ENCODE peak calls at places on chromosomes 7 and 10, in eight cellular contexts. One of them, this sample, is unnamed.
A peak's percentile ranks its signal among the peaks of the same experiment; 100 is the strongest.

GRCh38 chr10:124328514-124329220 is 90.1 kb downstream of the OAT start:
- DNase-seq in CD8-positive, alpha-beta T cell: no peak
- DNase-seq in HepG2: no peak
- DNase-seq in IMR-90: no peak
- DNase-seq in aorta: peak; percentile 84
- DNase-seq in NT2/D1: no peak
- DNase-seq in mesendoderm: no peak
- DNase-seq in astrocyte of the spinal cord: no peak
- DNase-seq in this sample: no peak

GRCh38 chr10:31294556-31294955 is 24.5 kb upstream of the ZEB1 start:
- DNase-seq in CD8-positive, alpha-beta T cell: no peak
- DNase-seq in HepG2: no peak
- DNase-seq in IMR-90: no peak
- DNase-seq in aorta: no peak
- DNase-seq in NT2/D1: no peak
- DNase-seq in mesendoderm: no peak
- DNase-seq in astrocyte of the spinal cord: no peak
- DNase-seq in this sample: peak; percentile 82

GRCh38 chr7:148877517-148877916 is 6.6 kb downstream of the EZH2 start:
- DNase-seq in CD8-positive, alpha-beta T cell: no peak
- DNase-seq in HepG2: no peak
- DNase-seq in IMR-90: no peak
- DNase-seq in aorta: no peak
- DNase-seq in NT2/D1: no peak
- DNase-seq in mesendoderm: peak; percentile 78
- DNase-seq in astrocyte of the spinal cord: no peak
- DNase-seq in this sample: no peak

GRCh38 chr10:1379601-1380000 is 323.4 kb downstream of the WDR37 start:
- DNase-seq in CD8-positive, alpha-beta T cell: no peak
- DNase-seq in HepG2: no peak
- DNase-seq in IMR-90: no peak
- DNase-seq in aorta: no peak
- DNase-seq in NT2/D1: no peak
- DNase-seq in mesendoderm: peak; percentile 59
- DNase-seq in astrocyte of the spinal cord: no peak
- DNase-seq in this sample: no peak

GRCh38 chr10:125633517-125633999 is 49.4 kb downstream of the TEX36 start:
- DNase-seq in CD8-positive, alpha-beta T cell: no peak
- DNase-seq in HepG2: no peak
- DNase-seq in IMR-90: no peak
- DNase-seq in aorta: no peak
- DNase-seq in NT2/D1: no peak
- DNase-seq in mesendoderm: no peak
- DNase-seq in astrocyte of the spinal cord: peak; percentile 1
- DNase-seq in this sample: peak; percentile 10

GRCh38 chr10:29807407-29807806 is 172.6 kb upstream of the SVIL start:
- DNase-seq in CD8-positive, alpha-beta T cell: no peak
- DNase-seq in HepG2: no peak
- DNase-seq in IMR-90: peak; percentile 82
- DNase-seq in aorta: no peak
- DNase-seq in NT2/D1: no peak
- DNase-seq in mesendoderm: no peak
- DNase-seq in astrocyte of the spinal cord: peak; percentile 67
- DNase-seq in this sample: peak; percentile 98

GRCh38 chr10:96073722-96074121 is 30.3 kb downstream of the CCNJ start:
- DNase-seq in CD8-positive, alpha-beta T cell: no peak
- DNase-seq in HepG2: no peak
- DNase-seq in IMR-90: peak; percentile 85
- DNase-seq in aorta: no peak
- DNase-seq in NT2/D1: no peak
- DNase-seq in mesendoderm: no peak
- DNase-seq in astrocyte of the spinal cord: peak; percentile 50
- DNase-seq in this sample: peak; percentile 68

GRCh38 chr10:95440756-95441546 is 120.2 kb downstream of the SORBS1 start:
- DNase-seq in CD8-positive, alpha-beta T cell: no peak
- DNase-seq in HepG2: peak; percentile 43
- DNase-seq in IMR-90: no peak
- DNase-seq in aorta: no peak
- DNase-seq in NT2/D1: no peak
- DNase-seq in mesendoderm: no peak
- DNase-seq in astrocyte of the spinal cord: no peak
- DNase-seq in this sample: no peak

GRCh38 chr10:125160856-125161569 is 650 bp upstream of the CTBP2 start:
- DNase-seq in CD8-positive, alpha-beta T cell: no peak
- DNase-seq in HepG2: no peak
- DNase-seq in IMR-90: peak; percentile 85
- DNase-seq in aorta: peak; percentile 84
- DNase-seq in NT2/D1: peak; percentile 67
- DNase-seq in mesendoderm: peak; percentile 97
- DNase-seq in astrocyte of the spinal cord: peak; percentile 87
- DNase-seq in this sample: peak; percentile 78

GRCh38 chr7:30141405-30142045 is 6.7 kb downstream of the MTURN start:
- DNase-seq in CD8-positive, alpha-beta T cell: no peak
- DNase-seq in HepG2: no peak
- DNase-seq in IMR-90: no peak
- DNase-seq in aorta: no peak
- DNase-seq in NT2/D1: no peak
- DNase-seq in mesendoderm: no peak
- DNase-seq in astrocyte of the spinal cord: no peak
- DNase-seq in this sample: no peak

GRCh38 chr7:141945356-141945755 is 1.4 kb downstream of the CLEC5A start:
- DNase-seq in CD8-positive, alpha-beta T cell: no peak
- DNase-seq in HepG2: no peak
- DNase-seq in IMR-90: no peak
- DNase-seq in aorta: no peak
- DNase-seq in NT2/D1: no peak
- DNase-seq in mesendoderm: no peak
- DNase-seq in astrocyte of the spinal cord: no peak
- DNase-seq in this sample: peak; percentile 94

GRCh38 chr7:40499718-40500117 is 364.9 kb downstream of the SUGCT start:
- DNase-seq in CD8-positive, alpha-beta T cell: no peak
- DNase-seq in HepG2: no peak
- DNase-seq in IMR-90: no peak
- DNase-seq in aorta: no peak
- DNase-seq in NT2/D1: no peak
- DNase-seq in mesendoderm: no peak
- DNase-seq in astrocyte of the spinal cord: peak; percentile 57
- DNase-seq in this sample: no peak

GRCh38 chr10:5840314-5841307 is 27.4 kb upstream of the GDI2 start:
- DNase-seq in CD8-positive, alpha-beta T cell: no peak
- DNase-seq in HepG2: peak; percentile 73
- DNase-seq in IMR-90: no peak
- DNase-seq in aorta: no peak
- DNase-seq in NT2/D1: no peak
- DNase-seq in mesendoderm: peak; percentile 40
- DNase-seq in astrocyte of the spinal cord: peak; percentile 43
- DNase-seq in this sample: no peak

GRCh38 chr7:44793919-44794715 is 2.4 kb upstream of the PPIA start:
- DNase-seq in CD8-positive, alpha-beta T cell: no peak
- DNase-seq in HepG2: peak; percentile 63
- DNase-seq in IMR-90: peak; percentile 33
- DNase-seq in aorta: no peak
- DNase-seq in NT2/D1: no peak
- DNase-seq in mesendoderm: peak; percentile 36
- DNase-seq in astrocyte of the spinal cord: no peak
- DNase-seq in this sample: no peak

GRCh38 chr7:44797329-44798258 is 1.1 kb downstream of the PPIA start:
- DNase-seq in CD8-positive, alpha-beta T cell: peak; percentile 75
- DNase-seq in HepG2: peak; percentile 79
- DNase-seq in IMR-90: peak; percentile 84
- DNase-seq in aorta: peak; percentile 94
- DNase-seq in NT2/D1: peak; percentile 75
- DNase-seq in mesendoderm: peak; percentile 91
- DNase-seq in astrocyte of the spinal cord: peak; percentile 89
- DNase-seq in this sample: peak; percentile 97

GRCh38 chr7:44796034-44796503 is 412 bp upstream of the PPIA start:
- DNase-seq in CD8-positive, alpha-beta T cell: no peak
- DNase-seq in HepG2: peak; percentile 53
- DNase-seq in IMR-90: peak; percentile 36
- DNase-seq in aorta: no peak
- DNase-seq in NT2/D1: no peak
- DNase-seq in mesendoderm: peak; percentile 88
- DNase-seq in astrocyte of the spinal cord: peak; percentile 43
- DNase-seq in this sample: peak; percentile 47

GRCh38 chr7:44798649-44799275 is 2.3 kb downstream of the PPIA start:
- DNase-seq in CD8-positive, alpha-beta T cell: no peak
- DNase-seq in HepG2: no peak
- DNase-seq in IMR-90: no peak
- DNase-seq in aorta: no peak
- DNase-seq in NT2/D1: no peak
- DNase-seq in mesendoderm: no peak
- DNase-seq in astrocyte of the spinal cord: no peak
- DNase-seq in this sample: no peak

DNA sequence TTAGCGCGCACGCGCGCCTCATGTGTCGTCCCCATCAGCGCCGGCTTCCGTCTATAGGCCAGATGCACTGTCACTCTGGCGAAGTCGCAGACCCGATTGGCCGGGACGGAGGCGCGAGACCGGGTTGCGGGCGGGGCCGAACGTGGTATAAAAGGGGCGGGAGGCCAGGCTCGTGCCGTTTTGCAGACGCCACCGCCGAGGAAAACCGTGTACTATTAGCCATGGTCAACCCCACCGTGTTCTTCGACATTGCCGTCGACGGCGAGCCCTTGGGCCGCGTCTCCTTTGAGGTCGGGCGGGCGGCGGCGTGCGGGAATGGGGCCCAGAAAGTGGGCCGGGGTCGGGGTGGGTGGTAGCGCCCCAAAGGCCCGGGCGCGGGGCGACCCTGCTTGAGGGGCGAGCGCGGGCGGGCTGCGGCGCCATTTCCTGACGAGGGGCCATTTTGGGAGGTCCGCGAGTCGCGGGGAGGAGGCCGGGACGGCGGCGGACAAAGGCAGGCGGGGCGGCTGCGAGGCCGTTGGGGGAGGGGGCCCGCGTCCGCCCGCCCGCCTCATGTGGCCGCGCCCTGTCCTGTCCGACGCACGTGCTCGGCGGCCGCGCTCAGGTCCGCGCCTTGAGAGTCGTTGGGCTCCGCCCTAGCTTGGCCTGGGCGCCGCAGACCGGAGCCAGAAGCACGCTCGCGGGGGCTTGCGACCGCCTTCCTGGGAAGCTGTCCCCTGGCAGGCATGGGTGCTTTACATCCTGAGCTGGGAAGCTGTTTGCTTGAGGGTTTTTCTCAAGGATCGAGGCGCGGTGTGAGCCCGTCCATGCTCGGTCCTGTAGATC is at the start of gene PPIA:
- DNase-seq in CD8-positive, alpha-beta T cell: peak; percentile 98
- DNase-seq in HepG2: peak; percentile 95
- DNase-seq in IMR-90: peak; percentile 98
- DNase-seq in aorta: peak; percentile 99
- DNase-seq in NT2/D1: peak; percentile 99
- DNase-seq in mesendoderm: peak; percentile 99
- DNase-seq in astrocyte of the spinal cord: peak; percentile 98
- DNase-seq in this sample: peak; percentile 99
- H3K4me3 ChIP-seq in CD8-positive, alpha-beta T cell: peak within 1 kb of the TSS; percentile 97
- H3K4me3 ChIP-seq in HepG2: peak within 1 kb of the TSS; percentile 80
- H3K4me3 ChIP-seq in IMR-90: peak within 1 kb of the TSS; percentile 91
- H3K4me3 ChIP-seq in aorta: peak within 1 kb of the TSS; percentile 74
- H3K4me3 ChIP-seq in NT2/D1: peak within 1 kb of the TSS; percentile 99
- H3K4me3 ChIP-seq in mesendoderm: peak within 1 kb of the TSS; percentile 100
- H3K4me3 ChIP-seq in astrocyte of the spinal cord: peak within 1 kb of the TSS; percentile 98
- H3K4me3 ChIP-seq in this sample: peak within 1 kb of the TSS; percentile 97

GRCh38 chr7:100578246-100579183 is 4.8 kb upstream of the SAP25 start:
- DNase-seq in CD8-positive, alpha-beta T cell: no peak
- DNase-seq in HepG2: no peak
- DNase-seq in IMR-90: no peak
- DNase-seq in aorta: no peak
- DNase-seq in NT2/D1: no peak
- DNase-seq in mesendoderm: no peak
- DNase-seq in astrocyte of the spinal cord: no peak
- DNase-seq in this sample: no peak
- H3K4me3 ChIP-seq in CD8-positive, alpha-beta T cell: no peak overlapping the region
- H3K4me3 ChIP-seq in HepG2: no peak overlapping the region
- H3K4me3 ChIP-seq in IMR-90: no peak overlapping the region
- H3K4me3 ChIP-seq in aorta: no peak overlapping the region
- H3K4me3 ChIP-seq in NT2/D1: no peak overlapping the region
- H3K4me3 ChIP-seq in mesendoderm: no peak overlapping the region
- H3K4me3 ChIP-seq in astrocyte of the spinal cord: no peak overlapping the region
- H3K4me3 ChIP-seq in this sample: no peak overlapping the region

GRCh38 chr7:6208573-6209328 is 63.7 kb downstream of the CYTH3 start:
- DNase-seq in CD8-positive, alpha-beta T cell: no peak
- DNase-seq in HepG2: no peak
- DNase-seq in IMR-90: no peak
- DNase-seq in aorta: no peak
- DNase-seq in NT2/D1: no peak
- DNase-seq in mesendoderm: no peak
- DNase-seq in astrocyte of the spinal cord: no peak
- DNase-seq in this sample: no peak

GRCh38 chr7:6212008-6212407 is 60.4 kb downstream of the CYTH3 start:
- DNase-seq in CD8-positive, alpha-beta T cell: no peak
- DNase-seq in HepG2: no peak
- DNase-seq in IMR-90: no peak
- DNase-seq in aorta: no peak
- DNase-seq in NT2/D1: no peak
- DNase-seq in mesendoderm: no peak
- DNase-seq in astrocyte of the spinal cord: no peak
- DNase-seq in this sample: no peak

GRCh38 chr7:6210973-6211372 is 61.5 kb downstream of the CYTH3 start:
- DNase-seq in CD8-positive, alpha-beta T cell: no peak
- DNase-seq in HepG2: no peak
- DNase-seq in IMR-90: no peak
- DNase-seq in aorta: no peak
- DNase-seq in NT2/D1: no peak
- DNase-seq in mesendoderm: no peak
- DNase-seq in astrocyte of the spinal cord: no peak
- DNase-seq in this sample: no peak

GRCh38 chr7:6205921-6206660 is 66.3 kb downstream of the CYTH3 start:
- DNase-seq in CD8-positive, alpha-beta T cell: no peak
- DNase-seq in HepG2: no peak
- DNase-seq in IMR-90: peak; percentile 44
- DNase-seq in aorta: no peak
- DNase-seq in NT2/D1: no peak
- DNase-seq in mesendoderm: no peak
- DNase-seq in astrocyte of the spinal cord: peak; percentile 30
- DNase-seq in this sample: no peak

DNA sequence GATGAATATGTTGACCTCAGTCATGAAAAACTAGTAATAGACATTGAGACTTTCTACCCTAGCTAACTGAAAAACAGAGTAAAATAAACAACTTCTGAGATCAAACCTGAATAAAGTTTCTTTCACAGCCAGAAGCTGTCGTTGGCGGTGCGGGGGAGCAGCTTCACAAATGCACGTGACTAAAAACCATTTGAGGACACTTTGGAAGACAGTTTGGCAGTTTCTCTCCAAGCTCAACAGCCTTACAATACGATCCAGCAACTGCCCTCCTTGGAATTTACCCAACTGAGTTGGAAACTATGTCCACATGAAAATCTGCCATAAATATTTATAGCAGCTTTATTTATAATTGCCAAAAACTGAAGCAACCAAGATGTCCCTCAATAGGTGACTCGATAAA is 63.1 kb downstream of the CYTH3 start:
- DNase-seq in CD8-positive, alpha-beta T cell: no peak
- DNase-seq in HepG2: no peak
- DNase-seq in IMR-90: no peak
- DNase-seq in aorta: no peak
- DNase-seq in NT2/D1: no peak
- DNase-seq in mesendoderm: no peak
- DNase-seq in astrocyte of the spinal cord: no peak
- DNase-seq in this sample: no peak
- H3K4me3 ChIP-seq in CD8-positive, alpha-beta T cell: no peak overlapping the region
- H3K4me3 ChIP-seq in HepG2: no peak overlapping the region
- H3K4me3 ChIP-seq in IMR-90: no peak overlapping the region
- H3K4me3 ChIP-seq in aorta: no peak overlapping the region
- H3K4me3 ChIP-seq in NT2/D1: no peak overlapping the region
- H3K4me3 ChIP-seq in mesendoderm: no peak overlapping the region
- H3K4me3 ChIP-seq in astrocyte of the spinal cord: no peak overlapping the region
- H3K4me3 ChIP-seq in this sample: no peak overlapping the region

GRCh38 chr7:151409555-151410404 is at the start of gene WDR86:
- DNase-seq in CD8-positive, alpha-beta T cell: no peak
- DNase-seq in HepG2: no peak
- DNase-seq in IMR-90: no peak
- DNase-seq in aorta: no peak
- DNase-seq in NT2/D1: no peak
- DNase-seq in mesendoderm: peak; percentile 50
- DNase-seq in astrocyte of the spinal cord: no peak
- DNase-seq in this sample: no peak
- H3K4me3 ChIP-seq in CD8-positive, alpha-beta T cell: peak within 1 kb of the TSS; percentile 58
- H3K4me3 ChIP-seq in HepG2: peak within 1 kb of the TSS; percentile 65
- H3K4me3 ChIP-seq in IMR-90: peak within 1 kb of the TSS; percentile 36
- H3K4me3 ChIP-seq in aorta: no peak within 1 kb of the TSS
- H3K4me3 ChIP-seq in NT2/D1: peak within 1 kb of the TSS; percentile 66
- H3K4me3 ChIP-seq in mesendoderm: peak within 1 kb of the TSS; percentile 70
- H3K4me3 ChIP-seq in astrocyte of the spinal cord: peak within 1 kb of the TSS; percentile 41
- H3K4me3 ChIP-seq in this sample: peak within 1 kb of the TSS; percentile 15